ENCODE peak calls at places on chromosomes 5 and 9, in nine cellular contexts. Z, B, F, D, C, E, K, H and U are unnamed samples.

GRCh38 chr5:13188393-13188792 is 756.1 kb downstream of the DNAH5 start:
- DNase-seq in H (no peak), C (no peak), F (no peak), B (no peak), K (no peak), D (no peak), Z (no peak), E (no peak), U (no peak)

GRCh38 chr9:85258823-85259370 is 482.9 kb downstream of the AGTPBP1 start:
- DNase-seq in K (no peak), H (peak; percentile 92), F (peak; percentile 3), Z (peak; percentile 47), C (peak; percentile 22), E (no peak), B (peak; percentile 62), D (no peak), U (no peak)

GRCh38 chr5:2776338-2777302 is 25.1 kb upstream of the IRX2 start:
- DNase-seq in D (no peak), H (no peak), Z (no peak), F (no peak), K (no peak), B (no peak), C (no peak), E (no peak), U (no peak)

GRCh38 chr5:76084496-76085285 is 1.5 kb downstream of the SV2C start:
- DNase-seq in K (no peak), D (no peak), E (peak; percentile 51), H (peak; percentile 83), F (peak; percentile 4), C (peak; percentile 30), B (no peak), Z (no peak), U (no peak)

GRCh38 chr5:120358949-120359348 is 105.2 kb upstream of the PRR16 start:
- DNase-seq in B (no peak), H (no peak), D (no peak), K (no peak), F (no peak), Z (no peak), E (no peak), C (no peak), U (no peak)

GRCh38 chr5:31194458-31194808 is 947 bp downstream of the CDH6 start:
- DNase-seq in Z (no peak), C (no peak), K (no peak), H (no peak), E (no peak), D (no peak), B (no peak), F (no peak), U (no peak)

GRCh38 chr9:71465392-71465791 is 302.9 kb downstream of the CEMIP2 start:
- DNase-seq in B (no peak), C (no peak), Z (no peak), F (no peak), E (no peak), K (no peak), D (no peak), H (no peak), U (no peak)

GRCh38 chr5:150302301-150303069 is at the start of gene ARSI:
- DNase-seq in Z (no peak), C (no peak), H (peak; percentile 93), D (no peak), E (no peak), B (no peak), F (peak; percentile 15), K (no peak), U (peak; percentile 85)

GRCh38 chr9:14451949-14452348 is 138.0 kb upstream of the NFIB start:
- DNase-seq in C (no peak), B (no peak), D (no peak), K (no peak), Z (no peak), H (no peak), F (no peak), E (no peak), U (no peak)

GRCh38 chr9:108049026-108049591 is 559.5 kb upstream of the KLF4 start:
- DNase-seq in F (peak; percentile 80), B (peak; percentile 80), Z (no peak), E (no peak), C (no peak), H (peak; percentile 63), K (no peak), D (no peak), U (no peak)

GRCh38 chr5:71482132-71482531 is 26.7 kb downstream of the BDP1 start:
- DNase-seq in D (peak; percentile 15), F (peak; percentile 83), B (peak; percentile 65), Z (no peak), C (no peak), H (no peak), E (no peak), K (no peak), U (no peak)

GRCh38 chr5:159133041-159133741 is 33.5 kb upstream of the EBF1 start:
- DNase-seq in H (no peak), K (no peak), F (peak; percentile 45), B (peak; percentile 62), E (no peak), Z (no peak), D (peak; percentile 22), C (no peak), U (no peak)

GRCh38 chr5:157167219-157167621 is 1.2 kb upstream of the GARIN3 start:
- DNase-seq in K (no peak), F (no peak), B (peak; percentile 48), Z (no peak), H (peak; percentile 74), C (no peak), D (no peak), E (no peak), U (no peak)

GRCh38 chr5:179165421-179166170 is 105.4 kb downstream of the ZNF354C start:
- DNase-seq in D (no peak), F (no peak), E (no peak), B (no peak), Z (no peak), H (peak; percentile 44), C (no peak), K (no peak), U (peak; percentile 83)

GRCh38 chr9:27442464-27442863 is 81.6 kb upstream of the IFNK start:
- DNase-seq in B (no peak), H (no peak), D (no peak), Z (peak; percentile 61), K (no peak), E (no peak), C (no peak), F (no peak), U (no peak)

GRCh38 chr9:8208465-8208864 is 408.9 kb upstream of the DMAC1 start:
- DNase-seq in B (no peak), Z (no peak), D (no peak), H (no peak), E (no peak), K (no peak), C (no peak), F (no peak), U (no peak)

GRCh38 chr5:2180456-2180855 is 297.7 kb upstream of the IRX4 start:
- DNase-seq in B (no peak), K (no peak), Z (no peak), D (no peak), H (no peak), E (no peak), C (no peak), F (no peak), U (peak; percentile 80)

GRCh38 chr5:31412324-31412723 is 119.6 kb downstream of the DROSHA start:
- DNase-seq in Z (no peak), F (peak; percentile 77), H (no peak), C (no peak), B (no peak), E (no peak), D (no peak), K (no peak), U (no peak)

GRCh38 chr9:89576404-89576824 is 28.4 kb upstream of the GADD45G start:
- DNase-seq in D (no peak), B (no peak), Z (no peak), E (no peak), C (no peak), F (peak; percentile 51), H (no peak), K (peak; percentile 19), U (no peak)

GRCh38 chr9:129103595-129103965 is 7.0 kb downstream of the CRAT start:
- DNase-seq in D (no peak), K (no peak), C (no peak), H (no peak), Z (no peak), F (no peak), E (no peak), B (no peak), U (no peak)

GRCh38 chr5:87588316-87588715 is 175.6 kb upstream of the CCNH start:
- DNase-seq in K (no peak), Z (no peak), C (no peak), H (no peak), E (no peak), F (no peak), B (no peak), D (no peak), U (no peak)

GRCh38 chr9:36149197-36149596 is 12.7 kb downstream of the GLIPR2 start:
- DNase-seq in Z (no peak), E (no peak), F (peak; percentile 55), H (no peak), D (no peak), K (no peak), C (no peak), B (no peak), U (no peak)

GRCh38 chr9:76592105-76593010 is 133.4 kb downstream of the GCNT1 start:
- DNase-seq in F (no peak), H (no peak), Z (no peak), C (no peak), E (no peak), B (no peak), D (no peak), K (no peak), U (no peak)

GRCh38 chr5:57082441-57083067 is 91.3 kb upstream of the GPBP1 start:
- DNase-seq in F (peak; percentile 40), C (no peak), E (no peak), D (no peak), B (no peak), Z (no peak), K (no peak), H (no peak), U (no peak)

GRCh38 chr9:32427111-32427873 is 42.8 kb downstream of the ACO1 start:
- DNase-seq in Z (peak; percentile 30), B (peak; percentile 24), F (no peak), E (no peak), K (no peak), C (no peak), H (no peak), D (no peak), U (no peak)

GRCh38 chr5:59095480-59095879 is 512.6 kb downstream of the RAB3C start:
- DNase-seq in E (no peak), D (no peak), K (no peak), F (no peak), Z (no peak), B (no peak), H (no peak), C (no peak), U (no peak)

GRCh38 chr5:32225445-32225844 is 51.3 kb upstream of the GOLPH3 start:
- DNase-seq in H (no peak), C (no peak), E (no peak), D (no peak), K (no peak), Z (no peak), B (peak; percentile 12), F (no peak), U (no peak)

GRCh38 chr5:99948850-99949249 is 586.3 kb upstream of the FAM174A start:
- DNase-seq in D (no peak), K (no peak), Z (no peak), H (no peak), F (no peak), B (no peak), C (no peak), E (no peak), U (no peak)

GRCh38 chr9:122367779-122368460 is 2.9 kb upstream of the PTGS1 start:
- DNase-seq in F (no peak), K (no peak), C (no peak), D (no peak), B (no peak), Z (no peak), H (no peak), E (no peak), U (no peak)